ENCODE peak calls at places on chromosomes 2 and 18, in five cellular contexts. One of them, this sample, is unnamed. For H3K4me1, the result is how much of the 10 kb centered on the place peaks cover.

GRCh38 chr18:79612291-79613108 is 67.1 kb upstream of the CTDP1 start:
- DNase-seq in tibial artery: peak
- DNase-seq in right lobe of liver: peak
- DNase-seq in neural progenitor cell: no peak
- DNase-seq in heart right ventricle: no peak
- DNase-seq in this sample: peak

GRCh38 chr18:79935925-79936324 is 15.5 kb downstream of the SLC66A2 start:
- DNase-seq in neural progenitor cell: no peak
- DNase-seq in tibial artery: peak
- DNase-seq in heart right ventricle: no peak
- DNase-seq in right lobe of liver: peak
- DNase-seq in this sample: peak

GRCh38 chr2:234289789-234290188 is 207.1 kb downstream of the ARL4C start:
- DNase-seq in right lobe of liver: no peak
- DNase-seq in neural progenitor cell: no peak
- DNase-seq in tibial artery: no peak
- DNase-seq in heart right ventricle: no peak
- DNase-seq in this sample: peak

GRCh38 chr2:11245322-11245721 is 90.1 kb downstream of the SLC66A3 start:
- DNase-seq in right lobe of liver: no peak
- DNase-seq in heart right ventricle: no peak
- DNase-seq in tibial artery: no peak
- DNase-seq in neural progenitor cell: no peak
- DNase-seq in this sample: no peak

GRCh38 chr2:85390941-85391669 is 19.1 kb downstream of the CAPG start:
- DNase-seq in heart right ventricle: peak
- DNase-seq in tibial artery: peak
- DNase-seq in right lobe of liver: peak
- DNase-seq in neural progenitor cell: peak
- DNase-seq in this sample: no peak

GRCh38 chr18:79218605-79219195 is 149.5 kb downstream of the ATP9B start:
- DNase-seq in neural progenitor cell: no peak
- DNase-seq in tibial artery: no peak
- DNase-seq in heart right ventricle: no peak
- DNase-seq in right lobe of liver: no peak
- DNase-seq in this sample: no peak

GRCh38 chr2:231604101-231604684 is 11.5 kb downstream of the TEX44 start:
- DNase-seq in neural progenitor cell: peak
- DNase-seq in heart right ventricle: peak
- DNase-seq in tibial artery: peak
- DNase-seq in right lobe of liver: peak
- DNase-seq in this sample: no peak

GRCh38 chr2:236933351-236933750 is 152.3 kb upstream of the COPS8 start:
- DNase-seq in tibial artery: no peak
- DNase-seq in right lobe of liver: no peak
- DNase-seq in heart right ventricle: no peak
- DNase-seq in neural progenitor cell: no peak
- DNase-seq in this sample: no peak

GRCh38 chr18:35983818-35984217 is 11.3 kb downstream of the RMP24 start:
- DNase-seq in right lobe of liver: no peak
- DNase-seq in tibial artery: no peak
- DNase-seq in neural progenitor cell: no peak
- DNase-seq in heart right ventricle: no peak
- DNase-seq in this sample: no peak

GRCh38 chr18:24364177-24364576 is 33.4 kb downstream of the OSBPL1A start:
- DNase-seq in tibial artery: no peak
- DNase-seq in neural progenitor cell: no peak
- DNase-seq in heart right ventricle: no peak
- DNase-seq in right lobe of liver: no peak
- DNase-seq in this sample: no peak

GRCh38 chr2:180291552-180292421 is 284.7 kb upstream of the CWC22 start:
- DNase-seq in tibial artery: no peak
- DNase-seq in neural progenitor cell: no peak
- DNase-seq in right lobe of liver: no peak
- DNase-seq in heart right ventricle: no peak
- DNase-seq in this sample: no peak

GRCh38 chr2:147231607-147232006 is 613.2 kb upstream of the ACVR2A start:
- DNase-seq in tibial artery: no peak
- DNase-seq in neural progenitor cell: no peak
- DNase-seq in heart right ventricle: no peak
- DNase-seq in right lobe of liver: no peak
- DNase-seq in this sample: no peak

DNA sequence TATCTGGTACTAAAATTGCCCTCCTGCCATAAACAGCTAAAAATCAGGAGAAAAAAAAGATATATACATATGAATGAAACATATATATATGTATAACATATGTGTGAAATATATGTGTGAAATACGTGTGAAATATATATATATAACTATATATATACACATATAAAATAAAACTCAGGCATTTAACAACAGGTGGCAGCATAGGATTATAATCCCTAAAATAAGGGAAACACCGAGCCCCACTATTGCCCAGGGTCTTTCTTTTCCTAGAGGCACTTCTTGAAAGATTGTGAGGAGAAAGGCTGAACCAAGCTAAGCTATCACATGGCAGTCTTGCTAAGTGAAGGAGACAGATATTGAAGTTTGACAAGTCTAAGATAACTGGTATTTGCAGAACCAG is 65.9 kb upstream of the CYTIP start:
- DNase-seq in right lobe of liver: no peak
- DNase-seq in heart right ventricle: no peak
- DNase-seq in neural progenitor cell: no peak
- DNase-seq in tibial artery: no peak
- DNase-seq in this sample: no peak
- TF ChIP-seq CTCF in right lobe of liver: peak
- TF ChIP-seq CTCF in heart right ventricle: peak
- TF ChIP-seq CTCF in neural progenitor cell: peak
- TF ChIP-seq CTCF in tibial artery: no peak
- TF ChIP-seq CTCF in this sample: peak

DNA sequence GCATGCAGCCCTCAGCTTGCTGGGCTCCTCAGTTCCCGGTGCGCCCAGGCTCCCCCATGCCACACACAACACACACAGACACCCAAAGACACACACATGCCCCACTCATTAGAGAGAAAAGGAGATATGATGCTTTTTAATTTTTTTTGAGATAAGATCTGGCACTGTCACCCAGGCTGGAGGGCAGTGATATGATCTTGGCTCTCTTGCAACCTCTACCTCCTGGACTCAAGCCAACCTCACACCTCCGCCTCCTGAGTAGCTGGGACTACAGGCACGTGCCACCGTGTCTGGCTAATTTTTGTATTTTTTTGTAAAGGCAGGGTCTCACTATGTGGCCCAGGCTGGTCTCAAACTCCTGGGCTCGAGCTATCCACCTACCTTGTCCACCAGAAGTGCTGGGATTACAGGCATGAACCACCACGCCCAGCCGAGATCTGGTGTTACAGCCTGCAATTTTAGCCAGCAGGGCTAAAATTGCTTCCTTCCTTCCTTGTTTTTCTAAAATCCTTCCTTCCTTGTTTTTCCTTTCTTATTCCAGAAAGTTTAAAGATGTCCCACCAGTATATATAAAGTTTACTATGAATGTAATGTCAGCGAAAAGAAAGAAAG is 122.5 kb upstream of the EPAS1 start:
- DNase-seq in heart right ventricle: no peak
- DNase-seq in neural progenitor cell: no peak
- DNase-seq in right lobe of liver: peak
- DNase-seq in tibial artery: no peak
- DNase-seq in this sample: no peak
- H3K4me1 ChIP-seq in heart right ventricle: under half
- H3K4me1 ChIP-seq in neural progenitor cell: under half
- H3K4me1 ChIP-seq in right lobe of liver: under half
- H3K4me1 ChIP-seq in tibial artery: under half
- H3K4me1 ChIP-seq in this sample: under half

DNA sequence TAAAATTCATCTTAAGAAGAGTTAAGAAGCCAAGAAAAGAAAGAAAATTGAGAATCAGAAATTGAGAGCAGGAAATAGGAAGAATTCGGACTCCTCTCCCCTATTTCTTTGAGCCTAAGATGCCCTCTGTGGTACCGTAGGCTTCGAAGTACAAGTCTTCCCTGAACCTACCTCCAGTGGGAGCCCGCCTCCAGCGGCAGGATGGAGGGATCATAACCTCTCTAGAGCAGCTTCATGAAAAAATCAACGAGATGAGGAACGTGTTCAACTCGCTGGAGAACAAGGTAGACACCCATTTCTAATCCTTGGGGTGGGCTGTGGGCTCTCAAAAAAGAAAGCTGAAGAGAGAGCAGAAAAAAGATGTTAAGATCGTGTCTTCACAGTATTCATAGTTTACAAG is 36.3 kb downstream of the ARHGEF33 start:
- DNase-seq in heart right ventricle: no peak
- DNase-seq in right lobe of liver: no peak
- DNase-seq in neural progenitor cell: peak
- DNase-seq in tibial artery: no peak
- DNase-seq in this sample: no peak
- TF ChIP-seq CTCF in heart right ventricle: no peak
- TF ChIP-seq CTCF in right lobe of liver: no peak
- TF ChIP-seq CTCF in neural progenitor cell: peak
- TF ChIP-seq CTCF in tibial artery: no peak
- TF ChIP-seq CTCF in this sample: no peak

DNA sequence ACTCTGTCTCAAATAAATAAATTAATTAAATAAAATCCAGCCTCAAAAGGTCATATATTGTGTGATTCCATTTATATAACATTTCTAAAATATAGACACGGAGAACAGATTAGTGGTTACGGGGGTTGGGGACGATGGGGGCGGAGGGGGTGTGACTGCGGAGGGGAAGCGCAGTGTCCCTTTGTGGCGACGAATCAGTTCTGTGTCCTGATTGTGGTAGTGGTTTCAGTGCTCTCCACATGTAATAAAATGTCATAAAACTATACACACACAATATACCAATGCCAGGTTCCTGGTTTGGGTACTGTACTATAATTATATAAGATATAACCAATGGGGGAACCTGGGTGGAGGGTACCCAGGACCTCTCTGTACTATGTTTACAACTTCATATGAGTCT is 186.4 kb downstream of the ANAPC1 start:
- DNase-seq in right lobe of liver: no peak
- DNase-seq in heart right ventricle: no peak
- DNase-seq in tibial artery: no peak
- DNase-seq in neural progenitor cell: no peak
- DNase-seq in this sample: no peak
- H3K4me1 ChIP-seq in right lobe of liver: under half
- H3K4me1 ChIP-seq in heart right ventricle: under half
- H3K4me1 ChIP-seq in tibial artery: under half
- H3K4me1 ChIP-seq in neural progenitor cell: under half
- H3K4me1 ChIP-seq in this sample: under half

GRCh38 chr2:162092008-162092390 is 18.0 kb upstream of the DPP4 start:
- DNase-seq in right lobe of liver: no peak
- DNase-seq in neural progenitor cell: no peak
- DNase-seq in heart right ventricle: no peak
- DNase-seq in tibial artery: no peak
- DNase-seq in this sample: no peak

GRCh38 chr2:162086904-162087303 is 12.9 kb upstream of the DPP4 start:
- DNase-seq in right lobe of liver: no peak
- DNase-seq in tibial artery: no peak
- DNase-seq in heart right ventricle: no peak
- DNase-seq in neural progenitor cell: no peak
- DNase-seq in this sample: no peak

GRCh38 chr2:162092656-162093556 is 18.9 kb upstream of the DPP4 start:
- DNase-seq in right lobe of liver: no peak
- DNase-seq in heart right ventricle: peak
- DNase-seq in tibial artery: no peak
- DNase-seq in neural progenitor cell: no peak
- DNase-seq in this sample: peak

GRCh38 chr2:162090109-162090508 is 16.1 kb upstream of the DPP4 start:
- DNase-seq in tibial artery: no peak
- DNase-seq in heart right ventricle: no peak
- DNase-seq in neural progenitor cell: peak
- DNase-seq in right lobe of liver: no peak
- DNase-seq in this sample: no peak

GRCh38 chr2:162091325-162092007 is 17.5 kb upstream of the DPP4 start:
- DNase-seq in right lobe of liver: no peak
- DNase-seq in tibial artery: no peak
- DNase-seq in heart right ventricle: no peak
- DNase-seq in neural progenitor cell: no peak
- DNase-seq in this sample: no peak
- TF ChIP-seq CTCF in right lobe of liver: no peak
- TF ChIP-seq CTCF in tibial artery: no peak
- TF ChIP-seq CTCF in heart right ventricle: no peak
- TF ChIP-seq CTCF in neural progenitor cell: peak
- TF ChIP-seq CTCF in this sample: peak

GRCh38 chr2:111701266-111701665 is 182.7 kb downstream of the ANAPC1 start:
- DNase-seq in tibial artery: no peak
- DNase-seq in neural progenitor cell: no peak
- DNase-seq in right lobe of liver: peak
- DNase-seq in heart right ventricle: no peak
- DNase-seq in this sample: no peak
- H3K4me1 ChIP-seq in tibial artery: under half
- H3K4me1 ChIP-seq in neural progenitor cell: under half
- H3K4me1 ChIP-seq in right lobe of liver: under half
- H3K4me1 ChIP-seq in heart right ventricle: under half
- H3K4me1 ChIP-seq in this sample: under half

DNA sequence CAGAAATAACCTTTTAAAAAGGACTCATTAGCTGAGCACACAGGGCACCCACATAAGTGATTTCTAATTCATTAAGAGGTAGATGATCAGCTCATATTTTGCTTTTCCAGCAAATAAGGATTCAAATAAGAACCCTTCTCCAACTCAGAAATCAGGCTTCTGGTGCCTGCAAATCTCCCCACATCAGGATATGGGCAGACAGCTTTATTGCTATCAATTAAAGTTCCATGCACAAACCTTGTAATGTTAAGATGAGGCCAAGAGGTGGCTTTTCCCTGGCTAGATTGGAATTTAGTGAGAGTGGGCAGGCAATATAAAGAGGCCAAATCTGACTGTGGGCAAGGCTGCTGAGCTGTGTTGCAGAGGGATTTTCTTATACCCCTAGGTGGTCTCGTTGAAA is 193.6 kb downstream of the SH3RF3 start:
- DNase-seq in right lobe of liver: no peak
- DNase-seq in tibial artery: no peak
- DNase-seq in neural progenitor cell: no peak
- DNase-seq in heart right ventricle: no peak
- DNase-seq in this sample: no peak
- TF ChIP-seq CTCF in right lobe of liver: no peak
- TF ChIP-seq CTCF in tibial artery: no peak
- TF ChIP-seq CTCF in neural progenitor cell: no peak
- TF ChIP-seq CTCF in heart right ventricle: no peak
- TF ChIP-seq CTCF in this sample: no peak

DNA sequence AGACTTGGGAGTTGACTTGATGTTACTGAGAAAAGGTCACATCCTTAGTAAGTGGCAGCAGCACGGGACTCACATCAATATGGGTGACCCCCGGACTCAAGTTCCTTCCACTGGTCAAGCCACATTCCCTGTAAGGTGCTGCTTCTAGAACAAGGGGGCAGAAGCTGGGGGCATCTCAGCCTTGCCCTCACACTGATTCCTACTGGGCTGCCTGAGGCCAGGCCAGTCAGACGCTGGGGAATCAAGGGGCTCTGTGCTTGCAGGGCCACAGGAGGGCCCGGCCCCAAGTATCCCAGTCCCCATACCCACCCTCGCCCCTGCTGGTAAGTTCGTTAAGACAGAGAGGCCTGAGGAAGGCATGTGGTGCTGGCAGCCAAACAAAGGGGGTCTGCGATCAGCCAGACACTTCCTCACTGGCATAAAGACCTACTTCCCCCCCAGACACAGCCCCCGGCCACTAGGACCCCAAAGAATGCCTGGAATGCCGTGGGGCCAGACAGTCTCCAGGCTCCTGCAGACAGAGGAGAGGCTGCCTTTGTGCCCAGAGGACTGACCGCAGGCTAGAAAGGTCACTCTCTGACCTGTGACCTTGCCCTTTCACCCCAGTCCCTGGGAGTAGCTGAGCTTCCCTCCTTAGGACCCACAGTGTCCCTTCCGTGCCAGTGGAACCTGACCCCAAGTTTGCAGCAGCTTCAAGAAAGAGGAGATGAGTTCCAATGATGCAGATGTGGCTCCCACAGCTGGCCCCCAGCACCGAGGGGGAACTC is 83.6 kb downstream of the HS1BP3 start:
- DNase-seq in tibial artery: peak
- DNase-seq in heart right ventricle: no peak
- DNase-seq in right lobe of liver: no peak
- DNase-seq in neural progenitor cell: peak
- DNase-seq in this sample: no peak
- H3K4me1 ChIP-seq in tibial artery: under half
- H3K4me1 ChIP-seq in heart right ventricle: half or more
- H3K4me1 ChIP-seq in right lobe of liver: under half
- H3K4me1 ChIP-seq in neural progenitor cell: under half
- H3K4me1 ChIP-seq in this sample: under half

This sample was measured in RWPE2.